ENCODE peak calls at places on chromosomes 12 and 14, in nine cellular contexts. O, J, D, N, K, S, W, H and E are unnamed samples.

GRCh38 chr14:73008501-73008900 is 18.4 kb downstream of the ZFYVE1 start:
- DNase-seq in O (peak), J (peak), D (no peak), N (no peak), K (no peak), S (peak), W (no peak), H (peak), E (peak)

GRCh38 chr12:1502441-1502785 is 92.0 kb downstream of the FBXL14 start:
- DNase-seq in O (peak), J (peak), D (no peak), N (no peak), K (no peak), S (peak), W (no peak), H (peak), E (peak)

GRCh38 chr12:64627781-64628180 is 17.5 kb downstream of the RASSF3 start:
- DNase-seq in O (peak), J (peak), D (no peak), N (no peak), K (no peak), S (peak), W (no peak), H (peak), E (peak)

GRCh38 chr14:22379727-22380126 is 209.3 kb downstream of the DAD1 start:
- DNase-seq in O (peak), J (no peak), D (no peak), N (no peak), K (no peak), S (peak), W (no peak), H (peak), E (peak)

GRCh38 chr14:97820781-97821180 is 1023.6 kb downstream of the VRK1 start:
- DNase-seq in O (no peak), J (no peak), D (no peak), N (no peak), K (no peak), S (no peak), W (no peak), H (no peak), E (no peak)

GRCh38 chr12:113194971-113195391 is 9.5 kb downstream of the RITA1 start:
- DNase-seq in O (peak), J (peak), D (no peak), N (no peak), K (no peak), S (peak), W (no peak), H (peak), E (peak)

GRCh38 chr14:103393687-103394626 is 8.7 kb downstream of the MARK3 start:
- DNase-seq in O (peak), J (peak), D (no peak), N (no peak), K (peak), S (peak), W (no peak), H (peak), E (peak)

GRCh38 chr12:96424601-96425000 is 24.4 kb upstream of the CDK17 start:
- DNase-seq in O (no peak), J (no peak), D (no peak), N (no peak), K (no peak), S (no peak), W (no peak), H (peak), E (no peak)

GRCh38 chr12:124995200-124995961 is 1.9 kb downstream of the BRI3BP start:
- DNase-seq in O (no peak), J (no peak), D (peak), N (no peak), K (no peak), S (no peak), W (no peak), H (no peak), E (no peak)

GRCh38 chr12:41205070-41205715 is 17.1 kb downstream of the PDZRN4 start:
- DNase-seq in O (no peak), J (no peak), D (no peak), N (no peak), K (no peak), S (no peak), W (no peak), H (no peak), E (peak)

GRCh38 chr14:69532561-69533335 is 41.9 kb downstream of the CCDC177 start:
- DNase-seq in O (no peak), J (no peak), D (peak), N (no peak), K (no peak), S (no peak), W (no peak), H (no peak), E (no peak)

GRCh38 chr12:14284189-14284722 is 81.2 kb upstream of the ATF7IP start:
- DNase-seq in O (peak), J (peak), D (no peak), N (no peak), K (no peak), S (no peak), W (no peak), H (peak), E (peak)

GRCh38 chr12:45729233-45730115 is at the start of gene ARID2:
- DNase-seq in O (peak), J (peak), D (peak), N (peak), K (no peak), S (peak), W (peak), H (peak), E (peak)

GRCh38 chr14:91383439-91383838 is 34.2 kb downstream of the CCDC88C start:
- DNase-seq in O (no peak), J (no peak), D (no peak), N (no peak), K (no peak), S (no peak), W (no peak), H (no peak), E (no peak)

GRCh38 chr14:66078031-66078430 is 408.1 kb upstream of the CCDC196 start:
- DNase-seq in O (no peak), J (no peak), D (no peak), N (no peak), K (no peak), S (no peak), W (no peak), H (no peak), E (peak)

GRCh38 chr12:75819512-75819911 is 212.1 kb downstream of the PHLDA1 start:
- DNase-seq in O (no peak), J (no peak), D (no peak), N (no peak), K (no peak), S (no peak), W (no peak), H (no peak), E (no peak)

GRCh38 chr12:94994312-94994711 is 9.2 kb downstream of the NDUFA12 start:
- DNase-seq in O (peak), J (peak), D (no peak), N (peak), K (peak), S (peak), W (no peak), H (peak), E (peak)

GRCh38 chr12:105013892-105014291 is 27.8 kb downstream of the NOPCHAP1 start:
- DNase-seq in O (no peak), J (no peak), D (peak), N (no peak), K (no peak), S (peak), W (no peak), H (peak), E (peak)

GRCh38 chr14:90382491-90383125 is 14.2 kb upstream of the CALM1 start:
- DNase-seq in O (peak), J (peak), D (peak), N (peak), K (peak), S (peak), W (peak), H (peak), E (peak)

GRCh38 chr12:49537709-49538601 is 875 bp upstream of the KCNH3 start:
- DNase-seq in O (no peak), J (no peak), D (peak), N (no peak), K (peak), S (no peak), W (no peak), H (no peak), E (no peak)

GRCh38 chr14:19743256-19743655 is at the start of gene OR4Q3:
- DNase-seq in O (no peak), J (no peak), D (no peak), N (no peak), K (no peak), S (no peak), W (no peak), H (no peak), E (no peak)

GRCh38 chr12:9944404-9944803 is 12.2 kb upstream of the CLEC2A start:
- DNase-seq in O (no peak), J (no peak), D (no peak), N (no peak), K (no peak), S (no peak), W (no peak), H (no peak), E (no peak)

GRCh38 chr12:55718650-55719275 is 1.4 kb upstream of the RDH5 start:
- DNase-seq in O (no peak), J (no peak), D (no peak), N (no peak), K (no peak), S (peak), W (peak), H (no peak), E (no peak)

GRCh38 chr12:19994970-19995369 is 373.4 kb upstream of the PDE3A start:
- DNase-seq in O (peak), J (peak), D (no peak), N (no peak), K (no peak), S (peak), W (no peak), H (no peak), E (peak)
- TF ChIP-seq CTCF in O (peak), J (peak), D (no peak), N (no peak), K (peak), S (peak), W (peak), H (peak), E (peak)

GRCh38 chr12:26939953-26940352 is 1.7 kb downstream of the FGFR1OP2 start:
- DNase-seq in O (no peak), J (no peak), D (peak), N (no peak), K (no peak), S (no peak), W (no peak), H (no peak), E (no peak)
- H3K4me3 ChIP-seq in O (peak), J (peak), D (peak), N (peak), K (peak), S (peak), W (peak), H (peak), E (peak)

GRCh38 chr12:110224379-110225304 is 56.4 kb upstream of the ATP2A2 start:
- DNase-seq in O (peak), J (peak), D (peak), N (no peak), K (peak), S (peak), W (no peak), H (peak), E (peak)
- TF ChIP-seq CTCF in O (peak), J (peak), D (peak), N (peak), K (peak), S (peak), W (peak), H (peak), E (peak)

GRCh38 chr12:6430124-6430989 is 14.4 kb upstream of the CD27 start:
- DNase-seq in O (peak), J (peak), D (peak), N (peak), K (peak), S (peak), W (peak), H (peak), E (peak)

GRCh38 chr12:6428326-6428725 is 16.4 kb upstream of the CD27 start:
- DNase-seq in O (no peak), J (no peak), D (no peak), N (no peak), K (no peak), S (no peak), W (no peak), H (no peak), E (no peak)

GRCh38 chr12:6434205-6435180 is 10.3 kb upstream of the CD27 start:
- DNase-seq in O (no peak), J (no peak), D (no peak), N (no peak), K (no peak), S (no peak), W (no peak), H (no peak), E (no peak)

GRCh38 chr12:6432991-6433390 is 11.8 kb upstream of the CD27 start:
- DNase-seq in O (no peak), J (no peak), D (no peak), N (no peak), K (no peak), S (no peak), W (no peak), H (no peak), E (no peak)

DNA sequence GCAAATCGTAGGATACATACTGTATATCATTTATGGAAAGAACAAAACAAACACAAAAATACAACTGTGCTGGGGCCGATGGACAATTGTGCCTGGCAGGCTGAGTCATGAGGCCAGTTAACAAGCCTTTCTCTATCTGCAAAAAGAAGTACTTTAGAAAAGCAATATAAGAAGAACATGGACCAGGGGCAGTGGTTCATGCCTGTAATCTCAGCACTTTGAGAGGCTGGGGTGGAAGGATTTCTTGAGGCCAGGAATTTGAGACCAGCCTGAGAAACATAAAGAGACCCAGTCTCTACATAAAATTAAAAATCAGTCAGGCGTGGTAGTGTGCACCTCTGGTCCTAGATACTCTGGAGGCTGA is 13.8 kb upstream of the CD27 start:
- DNase-seq in O (no peak), J (no peak), D (no peak), N (no peak), K (no peak), S (no peak), W (no peak), H (no peak), E (peak)
- H3K4me3 ChIP-seq in O (no peak), J (peak), D (peak), N (peak), K (no peak), S (peak), W (peak), H (peak), E (no peak)

GRCh38 chr12:62931481-62931880 is 3.5 kb downstream of the PPM1H start:
- DNase-seq in O (no peak), J (no peak), D (no peak), N (no peak), K (no peak), S (no peak), W (no peak), H (no peak), E (no peak)

GRCh38 chr12:62930546-62931425 is 4.2 kb downstream of the PPM1H start:
- DNase-seq in O (no peak), J (no peak), D (no peak), N (no peak), K (no peak), S (no peak), W (no peak), H (no peak), E (no peak)

GRCh38 chr12:62934799-62935674 is at the start of gene PPM1H:
- DNase-seq in O (peak), J (peak), D (peak), N (peak), K (peak), S (peak), W (peak), H (peak), E (peak)

GRCh38 chr12:62933220-62933870 is 1.6 kb downstream of the PPM1H start:
- DNase-seq in O (no peak), J (no peak), D (no peak), N (no peak), K (peak), S (no peak), W (no peak), H (no peak), E (no peak)

GRCh38 chr12:62933871-62934798 is 815 bp downstream of the PPM1H start:
- DNase-seq in O (peak), J (peak), D (peak), N (no peak), K (peak), S (peak), W (peak), H (peak), E (no peak)
- TF ChIP-seq CTCF in O (no peak), J (no peak), D (no peak), N (no peak), K (peak), S (no peak), W (no peak), H (no peak), E (peak)

GRCh38 chr12:6963741-6964446 is 6.6 kb downstream of the PHB2 start:
- DNase-seq in O (no peak), J (no peak), D (no peak), N (no peak), K (no peak), S (no peak), W (peak), H (no peak), E (no peak)
- H3K4me3 ChIP-seq in O (no peak), J (no peak), D (no peak), N (peak), K (no peak), S (no peak), W (no peak), H (no peak), E (no peak)

GRCh38 chr12:110846615-110847566 is at the start of gene CCDC63:
- DNase-seq in O (peak), J (peak), D (peak), N (peak), K (peak), S (peak), W (peak), H (peak), E (peak)
- TF ChIP-seq CTCF in O (peak), J (peak), D (peak), N (peak), K (peak), S (peak), W (peak), H (peak), E (peak)

GRCh38 chr12:102005256-102005655 is 56.5 kb downstream of the WASHC3 start:
- DNase-seq in O (no peak), J (no peak), D (no peak), N (no peak), K (no peak), S (no peak), W (no peak), H (no peak), E (no peak)
- H3K4me3 ChIP-seq in O (no peak), J (no peak), D (no peak), N (no peak), K (no peak), S (no peak), W (no peak), H (no peak), E (no peak)

DNA sequence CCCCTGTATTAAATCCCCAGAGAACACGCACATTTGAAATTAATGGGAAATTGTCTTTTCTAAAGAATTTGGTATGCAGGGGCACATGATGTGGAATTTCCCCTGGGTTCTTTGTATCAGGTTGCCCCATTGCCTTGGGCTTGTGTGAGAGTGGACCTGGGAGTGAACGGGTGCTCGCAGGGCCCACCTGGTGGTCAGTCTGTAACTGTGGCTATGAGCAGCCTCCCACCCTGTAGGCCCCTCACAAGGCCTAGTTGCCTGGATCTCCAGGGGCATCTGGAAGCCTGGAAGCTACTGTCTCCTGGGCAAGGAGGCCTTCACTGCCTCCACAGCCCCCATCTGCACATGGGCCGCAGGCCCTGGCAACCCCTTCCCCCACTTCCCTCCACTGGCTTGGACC is 96.7 kb downstream of the SLC25A47 start:
- DNase-seq in O (no peak), J (no peak), D (no peak), N (no peak), K (no peak), S (no peak), W (no peak), H (no peak), E (no peak)
- TF ChIP-seq CTCF in O (no peak), J (no peak), D (peak), N (peak), K (no peak), S (no peak), W (no peak), H (no peak), E (peak)